ENCODE peak calls at places on chromosomes 16 and 17, in nine cellular contexts. L is A549, I is nephron progenitor cell, S is bronchial epithelial cell, J is BJ, M is AG04450, R is heart left ventricle, D is PC-9, O is RWPE1. W is an unnamed sample.

GRCh38 chr17:8225813-8226535 is 15.6 kb upstream of the AURKB start:
- DNase-seq in L (peak), I (peak), S (no peak), J (no peak), M (peak), R (no peak), D (no peak), O (no peak), W (no peak)

GRCh38 chr16:79599837-79600635 is 501 bp downstream of the MAF start:
- DNase-seq in L (peak), I (peak), S (no peak), J (no peak), M (no peak), R (peak), D (no peak), O (peak), W (no peak)

GRCh38 chr17:18224428-18225120 is 861 bp upstream of the LLGL1 start:
- DNase-seq in L (no peak), I (peak), S (no peak), J (no peak), M (no peak), R (peak), D (no peak), O (no peak), W (no peak)

GRCh38 chr17:50199211-50199633 is 2.2 kb downstream of the COL1A1 start:
- DNase-seq in L (no peak), I (no peak), S (no peak), J (no peak), M (no peak), R (no peak), D (no peak), O (no peak), W (no peak)

GRCh38 chr16:66481081-66481942 is 54.2 kb downstream of the BEAN1 start:
- DNase-seq in L (no peak), I (no peak), S (no peak), J (no peak), M (no peak), R (no peak), D (no peak), O (no peak), W (no peak)

GRCh38 chr17:44738214-44738906 is 20.4 kb upstream of the ADAM11 start:
- DNase-seq in L (no peak), I (no peak), S (peak), J (no peak), M (no peak), R (no peak), D (no peak), O (no peak), W (no peak)

GRCh38 chr16:14063618-14064581 is 7.2 kb upstream of the MRTFB start:
- DNase-seq in L (no peak), I (no peak), S (no peak), J (no peak), M (no peak), R (no peak), D (no peak), O (no peak), W (no peak)

GRCh38 chr16:22324787-22325597 is 27.8 kb downstream of the POLR3E start:
- DNase-seq in L (no peak), I (no peak), S (no peak), J (no peak), M (no peak), R (no peak), D (no peak), O (no peak), W (no peak)

GRCh38 chr17:81329279-81329926 is 34.3 kb upstream of the SLC38A10 start:
- DNase-seq in L (peak), I (peak), S (peak), J (peak), M (peak), R (peak), D (peak), O (peak), W (peak)

GRCh38 chr16:11370084-11370931 is 25.0 kb downstream of the RMI2 start:
- DNase-seq in L (no peak), I (no peak), S (no peak), J (no peak), M (no peak), R (no peak), D (no peak), O (no peak), W (peak)

GRCh38 chr16:16084874-16085273 is 135.5 kb downstream of the ABCC1 start:
- DNase-seq in L (no peak), I (no peak), S (no peak), J (no peak), M (no peak), R (no peak), D (no peak), O (no peak), W (no peak)

GRCh38 chr16:75620326-75621169 is 2.5 kb downstream of the ADAT1 start:
- DNase-seq in L (no peak), I (no peak), S (no peak), J (no peak), M (no peak), R (no peak), D (no peak), O (no peak), W (no peak)

GRCh38 chr16:76059186-76059585 is 218.0 kb upstream of the CNTNAP4 start:
- DNase-seq in L (no peak), I (no peak), S (peak), J (no peak), M (no peak), R (no peak), D (no peak), O (peak), W (no peak)

GRCh38 chr16:9818702-9819101 is 363.5 kb downstream of the GRIN2A start:
- DNase-seq in L (no peak), I (no peak), S (no peak), J (no peak), M (no peak), R (no peak), D (no peak), O (no peak), W (no peak)

GRCh38 chr16:10256855-10257641 is 74.8 kb upstream of the GRIN2A start:
- DNase-seq in L (peak), I (peak), S (peak), J (no peak), M (no peak), R (no peak), D (no peak), O (peak), W (peak)

GRCh38 chr17:33777674-33778073 is 477.4 kb upstream of the CCL2 start:
- DNase-seq in L (no peak), I (no peak), S (no peak), J (no peak), M (no peak), R (no peak), D (no peak), O (no peak), W (no peak)

GRCh38 chr16:85037050-85037410 is 9.4 kb downstream of the KIAA0513 start:
- DNase-seq in L (no peak), I (no peak), S (peak), J (no peak), M (peak), R (no peak), D (peak), O (peak), W (no peak)

GRCh38 chr17:7177210-7177953 is 1.8 kb downstream of the ASGR1 start:
- DNase-seq in L (peak), I (peak), S (peak), J (no peak), M (peak), R (peak), D (peak), O (peak), W (peak)

GRCh38 chr17:55281592-55282378 is 17.0 kb downstream of the HLF start:
- DNase-seq in L (no peak), I (no peak), S (no peak), J (no peak), M (no peak), R (no peak), D (no peak), O (no peak), W (no peak)

GRCh38 chr16:8882041-8882617 is at the start of gene LITAFD:
- DNase-seq in L (no peak), I (no peak), S (no peak), J (no peak), M (no peak), R (no peak), D (no peak), O (no peak), W (no peak)

GRCh38 chr17:81019563-81020442 is 15.1 kb upstream of the BAIAP2 start:
- DNase-seq in L (no peak), I (no peak), S (no peak), J (no peak), M (no peak), R (no peak), D (no peak), O (no peak), W (peak)

GRCh38 chr16:86220552-86220951 is 289.8 kb upstream of the FOXF1 start:
- DNase-seq in L (no peak), I (no peak), S (no peak), J (no peak), M (no peak), R (no peak), D (no peak), O (no peak), W (no peak)

GRCh38 chr17:18362509-18363020 is 785 bp downstream of the SHMT1 start:
- DNase-seq in L (peak), I (peak), S (peak), J (no peak), M (no peak), R (peak), D (peak), O (peak), W (no peak)

GRCh38 chr17:69967910-69968411 is 107.1 kb upstream of the KCNJ16 start:
- DNase-seq in L (no peak), I (no peak), S (no peak), J (peak), M (peak), R (no peak), D (no peak), O (no peak), W (no peak)

GRCh38 chr17:2030779-2031163 is 818 bp downstream of the DPH1 start:
- DNase-seq in L (no peak), I (peak), S (no peak), J (no peak), M (peak), R (no peak), D (peak), O (no peak), W (no peak)
- TF ChIP-seq CTCF in L (peak), I (peak), S (peak), J (peak), M (peak), R (no peak), D (peak), O (peak), W (no peak)

DNA sequence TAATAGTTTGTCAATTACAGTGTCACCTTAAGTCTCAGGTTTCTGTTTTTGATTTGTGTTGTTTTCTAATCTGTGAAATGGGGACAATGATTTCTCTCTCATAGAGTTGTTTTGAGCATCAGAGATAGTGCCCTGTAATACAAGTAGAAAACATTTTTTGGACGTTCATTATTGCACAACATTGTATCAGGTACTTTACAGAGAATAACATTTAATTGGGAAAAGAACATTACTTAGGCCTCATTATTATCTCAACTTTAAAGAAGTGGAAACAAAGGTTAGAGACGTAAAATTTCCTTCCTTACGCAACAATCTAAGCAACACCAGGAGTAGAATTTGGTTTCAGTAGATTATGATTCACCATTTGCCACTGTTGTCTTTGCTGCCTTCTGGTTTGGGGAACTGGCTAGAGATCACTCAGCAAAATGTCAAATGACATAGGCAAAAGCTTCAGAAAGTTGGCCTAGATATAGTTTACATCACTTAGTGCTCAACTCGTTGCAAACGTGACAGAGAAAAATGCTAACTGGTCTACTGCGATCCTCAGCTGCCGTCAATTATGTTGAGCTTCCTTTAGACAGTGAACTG is 1026.8 kb downstream of the CDH11 start:
- DNase-seq in L (no peak), I (no peak), S (peak), J (no peak), M (no peak), R (no peak), D (no peak), O (no peak), W (no peak)
- TF ChIP-seq CTCF in L (no peak), I (no peak), S (no peak), J (no peak), M (no peak), R (no peak), D (no peak), O (no peak), W (no peak)

DNA sequence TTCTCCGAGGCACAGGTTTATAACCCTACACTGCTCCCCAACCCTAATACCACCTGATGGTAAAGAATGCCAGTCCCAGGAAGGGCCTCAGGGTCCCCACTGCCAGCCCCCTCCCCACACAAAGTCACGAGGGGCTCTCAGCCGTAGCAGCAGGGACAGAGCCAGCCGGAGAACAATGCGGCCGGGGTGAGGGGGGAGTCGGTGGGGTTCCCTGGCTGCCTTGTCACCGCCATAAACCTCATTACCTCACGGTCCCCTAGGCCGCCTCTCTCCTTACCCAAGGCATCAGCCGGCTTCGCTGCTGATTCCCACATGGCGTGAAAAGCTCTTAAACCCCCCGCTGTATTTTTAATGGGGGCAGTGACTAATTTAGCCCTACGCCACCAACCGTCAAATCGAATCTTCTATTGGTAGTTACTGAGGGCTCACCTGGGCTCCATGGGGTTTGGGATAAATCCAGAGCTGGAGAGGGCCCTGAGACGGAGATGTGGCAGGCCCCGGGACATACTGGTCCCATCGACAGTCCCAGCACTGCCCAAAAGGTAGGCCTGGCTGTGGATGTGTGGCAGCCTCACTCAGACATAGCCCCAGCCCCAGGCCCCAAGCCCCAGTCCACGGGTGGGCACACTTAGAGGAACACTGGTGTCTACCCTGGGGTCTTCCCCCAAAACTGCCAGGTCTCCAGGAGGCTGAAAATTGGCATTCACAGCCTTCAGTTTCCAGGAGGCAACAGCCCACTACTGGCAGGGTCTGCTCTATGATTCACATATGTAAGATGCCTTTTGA is 115.3 kb downstream of the C16orf78 start:
- DNase-seq in L (no peak), I (no peak), S (no peak), J (no peak), M (no peak), R (no peak), D (no peak), O (no peak), W (no peak)
- TF ChIP-seq CTCF in L (no peak), I (no peak), S (no peak), J (no peak), M (no peak), R (no peak), D (no peak), O (no peak), W (no peak)

GRCh38 chr16:50821586-50821985 is 79.7 kb downstream of the CYLD start:
- DNase-seq in L (no peak), I (no peak), S (peak), J (no peak), M (no peak), R (no peak), D (no peak), O (no peak), W (no peak)
- TF ChIP-seq CTCF in L (no peak), I (no peak), S (peak), J (peak), M (peak), R (no peak), D (no peak), O (no peak), W (no peak)

GRCh38 chr16:2911580-2912329 is at the start of gene FLYWCH1:
- DNase-seq in L (peak), I (peak), S (peak), J (peak), M (peak), R (peak), D (peak), O (peak), W (peak)
- TF ChIP-seq CTCF in L (no peak), I (no peak), S (no peak), J (no peak), M (no peak), R (no peak), D (no peak), O (no peak), W (no peak)

W was measured in CD14-positive monocyte.